ENCODE peak calls at places on chromosome 15, in five cellular contexts. V is stomach, J is heart left ventricle, W is spleen, Z is breast epithelium. N is an unnamed sample.

GRCh38 chr15:57134877-57135276 is 216.4 kb downstream of the TCF12 start:
- DNase-seq in V (no peak), J (no peak), W (no peak), Z (no peak), N (no peak)

GRCh38 chr15:63232400-63232799 is 43.0 kb downstream of the RAB8B start:
- DNase-seq in V (no peak), J (no peak), W (no peak), Z (no peak), N (no peak)

GRCh38 chr15:72782274-72782992 is 1.1 kb downstream of the ADPGK start:
- DNase-seq in V (no peak), J (no peak), W (no peak), Z (no peak), N (no peak)

GRCh38 chr15:75680007-75680789 is 32.5 kb downstream of the CSPG4 start:
- DNase-seq in V (no peak), J (no peak), W (no peak), Z (no peak), N (no peak)

GRCh38 chr15:61621146-61621545 is 392.0 kb upstream of the RORA start:
- DNase-seq in V (no peak), J (no peak), W (no peak), Z (no peak), N (no peak)

GRCh38 chr15:60370804-60371700 is 26.7 kb downstream of the ANXA2 start:
- DNase-seq in V (peak; percentile 78), J (peak; percentile 72), W (no peak), Z (peak; percentile 79), N (peak; percentile 80)

GRCh38 chr15:73002509-73002908 is 49.8 kb upstream of the NEO1 start:
- DNase-seq in V (no peak), J (no peak), W (no peak), Z (no peak), N (no peak)

GRCh38 chr15:82570721-82571519 is 30.7 kb upstream of the RPS17 start:
- DNase-seq in V (no peak), J (no peak), W (no peak), Z (no peak), N (peak; percentile 16)

GRCh38 chr15:90685688-90686434 is 31.3 kb upstream of the BLM start:
- DNase-seq in V (no peak), J (no peak), W (no peak), Z (no peak), N (no peak)

GRCh38 chr15:77554306-77555080 is 78.2 kb downstream of the LINGO1 start:
- DNase-seq in V (no peak), J (no peak), W (no peak), Z (no peak), N (no peak)

GRCh38 chr15:62046064-62046779 is 14.0 kb downstream of the VPS13C start:
- DNase-seq in V (no peak), J (no peak), W (no peak), Z (no peak), N (no peak)

GRCh38 chr15:53982281-53982680 is 4.0 kb downstream of the UNC13C start:
- DNase-seq in V (no peak), J (no peak), W (no peak), Z (no peak), N (no peak)

GRCh38 chr15:78915341-78916087 is 29.3 kb downstream of the CTSH start:
- DNase-seq in V (no peak), J (peak; percentile 52), W (no peak), Z (no peak), N (peak; percentile 80)

GRCh38 chr15:60379466-60380274 is 18.1 kb downstream of the ANXA2 start:
- DNase-seq in V (no peak), J (no peak), W (no peak), Z (no peak), N (no peak)

GRCh38 chr15:41933771-41934170 is 38.6 kb downstream of the EHD4 start:
- DNase-seq in V (peak; percentile 61), J (no peak), W (no peak), Z (no peak), N (no peak)

GRCh38 chr15:78070049-78070698 is 7.3 kb downstream of the TBC1D2B start:
- DNase-seq in V (no peak), J (peak; percentile 51), W (peak; percentile 84), Z (no peak), N (no peak)

GRCh38 chr15:73987646-73988045 is 4.4 kb downstream of the STOML1 start:
- DNase-seq in V (no peak), J (no peak), W (no peak), Z (no peak), N (no peak)

GRCh38 chr15:59074607-59075006 is 30.3 kb upstream of the CCNB2 start:
- DNase-seq in V (no peak), J (no peak), W (no peak), Z (no peak), N (no peak)

GRCh38 chr15:59069430-59069829 is 35.5 kb upstream of the CCNB2 start:
- DNase-seq in V (no peak), J (no peak), W (no peak), Z (no peak), N (no peak)
- H3K27ac ChIP-seq in V (no peak overlapping the region), J (no peak overlapping the region), W (no peak overlapping the region), Z (no peak overlapping the region), N (no peak overlapping the region)

DNA sequence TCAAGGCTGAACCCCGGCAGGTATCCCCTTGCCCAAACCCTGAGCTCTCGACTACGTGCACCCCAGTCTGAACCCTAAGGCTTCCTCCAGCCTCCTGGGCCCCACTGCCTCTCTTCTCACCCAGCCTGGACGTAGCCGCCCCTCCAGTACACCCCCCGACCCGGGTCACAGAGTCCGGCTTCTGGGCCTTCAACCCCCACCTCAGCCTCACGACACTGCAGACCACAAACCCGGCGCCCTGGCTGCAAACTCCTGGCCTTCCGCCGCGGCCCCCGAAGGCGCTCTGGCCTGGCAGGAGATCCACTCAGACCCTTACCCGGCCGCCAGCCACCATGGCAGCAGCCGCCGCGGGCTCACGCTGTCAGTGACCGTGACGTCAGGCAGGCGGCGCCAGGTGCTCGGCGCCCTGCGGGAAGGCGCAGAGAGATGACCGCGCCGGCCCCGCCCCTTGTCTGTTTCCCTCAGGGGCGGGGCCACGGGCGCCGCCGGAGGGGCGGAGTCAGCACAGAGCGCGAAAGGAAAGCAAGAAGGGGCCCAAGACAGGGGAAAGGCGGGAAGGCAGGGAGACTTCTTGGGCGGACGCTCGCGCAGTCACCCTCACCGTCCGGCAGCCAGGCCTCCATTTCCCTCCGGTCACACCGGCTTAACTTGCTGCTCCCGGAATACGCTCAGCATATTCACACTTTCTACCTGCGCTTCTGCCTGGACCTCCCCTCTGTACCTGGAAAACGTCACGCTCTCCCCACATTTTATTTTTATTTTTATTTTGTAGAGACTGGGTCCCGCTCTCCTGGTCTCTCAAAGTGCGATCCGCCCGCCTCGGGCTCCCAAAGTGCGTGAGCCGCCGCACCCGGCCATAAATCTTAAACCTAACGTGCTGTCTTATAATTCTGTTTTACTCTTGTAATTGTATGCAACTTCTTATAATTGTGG is at the start of gene RMDN3:
- DNase-seq in V (peak; percentile 94), J (peak; percentile 93), W (peak; percentile 99), Z (peak; percentile 92), N (peak; percentile 95)
- TF ChIP-seq POLR2A in V (no peak), J (no peak), W (peak; percentile 95), Z (no peak), N (peak; percentile 71)

DNA sequence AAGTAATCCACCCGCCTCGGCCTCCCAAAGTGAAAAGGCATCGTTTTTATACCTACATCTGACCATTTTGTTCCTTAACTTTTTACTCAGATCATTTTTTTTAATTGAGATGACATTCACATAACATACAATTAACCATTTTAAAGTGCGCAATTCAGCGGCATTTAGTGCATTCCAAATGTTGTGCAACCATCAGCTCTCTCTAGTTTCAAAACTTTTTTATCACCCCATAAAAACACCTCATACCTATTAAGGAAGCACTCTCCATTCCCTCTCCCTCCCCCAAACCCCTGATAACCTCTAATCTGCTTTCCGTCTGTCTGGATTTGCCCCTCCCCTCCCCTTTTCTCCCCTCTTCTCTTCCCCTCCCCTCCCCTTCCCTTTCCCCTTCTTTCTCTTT is 310.1 kb downstream of the UACA start:
- DNase-seq in V (no peak), J (no peak), W (no peak), Z (no peak), N (no peak)
- TF ChIP-seq CTCF in V (no peak), J (no peak), W (no peak), Z (no peak), N (no peak)

DNA sequence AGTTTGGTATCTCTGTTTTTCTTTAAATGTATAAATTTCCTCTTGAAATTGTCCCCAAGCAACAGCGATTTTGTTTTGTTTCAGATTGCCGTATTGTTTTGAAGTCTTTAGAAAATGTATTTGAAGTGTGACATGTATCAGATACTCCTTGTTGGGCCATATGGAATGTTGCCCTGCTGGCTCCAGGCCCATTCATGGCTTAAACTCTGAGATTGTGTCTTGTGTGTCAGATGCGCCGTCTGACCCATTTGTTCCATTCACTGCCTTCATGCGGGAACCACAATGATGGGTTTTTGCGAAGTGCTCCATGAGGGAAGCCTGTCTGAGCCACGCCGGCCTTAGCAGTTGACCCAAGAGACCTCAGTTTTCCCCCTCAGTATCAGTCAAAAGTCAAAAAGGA is 75.2 kb upstream of the ADAMTSL3 start:
- DNase-seq in V (no peak), J (no peak), W (no peak), Z (no peak), N (no peak)
- H3K27ac ChIP-seq in V (no peak overlapping the region), J (no peak overlapping the region), W (no peak overlapping the region), Z (no peak overlapping the region), N (no peak overlapping the region)

GRCh38 chr15:68572921-68573320 is 5.9 kb upstream of the CORO2B start:
- DNase-seq in V (no peak), J (no peak), W (peak; percentile 48), Z (no peak), N (no peak)
- TF ChIP-seq POLR2A in V (no peak), J (no peak), W (no peak), Z (no peak), N (no peak)

GRCh38 chr15:70385052-70385451 is 287.3 kb upstream of the TLE3 start:
- DNase-seq in V (no peak), J (no peak), W (no peak), Z (no peak), N (no peak)
- TF ChIP-seq CTCF in V (no peak), J (no peak), W (no peak), Z (no peak), N (no peak)

N was measured in uterus.